ENCODE peak calls at places on chromosome 22, in nine cellular contexts. D, A, W, Y, I, Z, S, R and M are unnamed samples.

GRCh38 chr22:50710221-50710620 is 27.8 kb upstream of the ACR start:
- DNase-seq in D (no peak), A (no peak), W (no peak), Y (no peak), I (no peak), Z (no peak), S (no peak), R (no peak), M (no peak)

GRCh38 chr22:36368359-36368983 is 19.3 kb downstream of the MYH9 start:
- DNase-seq in D (no peak), A (no peak), W (no peak), Y (peak), I (no peak), Z (peak), S (no peak), R (no peak), M (peak)

GRCh38 chr22:38467904-38468760 is at the start of gene KDELR3:
- DNase-seq in D (peak), A (no peak), W (no peak), Y (peak), I (no peak), Z (peak), S (peak), R (no peak), M (peak)

GRCh38 chr22:19055801-19056200 is 66.4 kb downstream of the DGCR2 start:
- DNase-seq in D (no peak), A (no peak), W (no peak), Y (no peak), I (no peak), Z (no peak), S (no peak), R (no peak), M (no peak)

GRCh38 chr22:20865869-20866445 is 7.2 kb downstream of the SNAP29 start:
- DNase-seq in D (no peak), A (no peak), W (no peak), Y (no peak), I (no peak), Z (no peak), S (no peak), R (no peak), M (no peak)

GRCh38 chr22:38927033-38927789 is 30.2 kb upstream of the APOBEC3A start:
- DNase-seq in D (peak), A (peak), W (no peak), Y (peak), I (peak), Z (peak), S (peak), R (peak), M (peak)

GRCh38 chr22:41535244-41535643 is 9.0 kb downstream of the POLR3H start:
- DNase-seq in D (no peak), A (no peak), W (no peak), Y (peak), I (no peak), Z (no peak), S (no peak), R (peak), M (peak)

GRCh38 chr22:29072979-29073617 is at the start of gene KREMEN1:
- DNase-seq in D (no peak), A (no peak), W (no peak), Y (no peak), I (no peak), Z (peak), S (peak), R (no peak), M (no peak)

GRCh38 chr22:23709107-23709506 is 18.3 kb downstream of the RGL4 start:
- DNase-seq in D (no peak), A (no peak), W (no peak), Y (peak), I (no peak), Z (no peak), S (no peak), R (no peak), M (peak)

GRCh38 chr22:31816750-31817149 is 62.9 kb downstream of the DEPDC5 start:
- DNase-seq in D (no peak), A (no peak), W (no peak), Y (no peak), I (no peak), Z (no peak), S (no peak), R (no peak), M (no peak)

GRCh38 chr22:37101311-37102063 is 8.0 kb downstream of the TMPRSS6 start:
- DNase-seq in D (no peak), A (no peak), W (no peak), Y (no peak), I (no peak), Z (no peak), S (no peak), R (no peak), M (no peak)

GRCh38 chr22:27461470-27461869 is 340.1 kb downstream of the MN1 start:
- DNase-seq in D (no peak), A (no peak), W (no peak), Y (peak), I (no peak), Z (peak), S (no peak), R (no peak), M (peak)

GRCh38 chr22:29690481-29690880 is 29.3 kb upstream of the CABP7 start:
- DNase-seq in D (no peak), A (no peak), W (no peak), Y (no peak), I (no peak), Z (no peak), S (no peak), R (no peak), M (no peak)

GRCh38 chr22:19640306-19640705 is 74.0 kb upstream of the SEPTIN5 start:
- DNase-seq in D (no peak), A (no peak), W (no peak), Y (no peak), I (no peak), Z (no peak), S (no peak), R (no peak), M (no peak)

GRCh38 chr22:49738566-49738965 is 89.1 kb downstream of the BRD1 start:
- DNase-seq in D (no peak), A (no peak), W (no peak), Y (no peak), I (no peak), Z (no peak), S (no peak), R (no peak), M (no peak)

GRCh38 chr22:25935266-25936058 is 193.5 kb downstream of the MYO18B start:
- DNase-seq in D (no peak), A (no peak), W (no peak), Y (no peak), I (no peak), Z (no peak), S (no peak), R (no peak), M (no peak)

GRCh38 chr22:47610766-47611165 is 848.3 kb downstream of the TBC1D22A start:
- DNase-seq in D (no peak), A (no peak), W (no peak), Y (no peak), I (no peak), Z (no peak), S (no peak), R (no peak), M (no peak)

GRCh38 chr22:19271856-19272535 is 19.5 kb downstream of the CLTCL1 start:
- DNase-seq in D (no peak), A (no peak), W (no peak), Y (no peak), I (no peak), Z (no peak), S (no peak), R (no peak), M (peak)

GRCh38 chr22:31883989-31884388 is 60.3 kb upstream of the YWHAH start:
- DNase-seq in D (no peak), A (no peak), W (no peak), Y (no peak), I (no peak), Z (no peak), S (no peak), R (no peak), M (no peak)

GRCh38 chr22:40243891-40244290 is 66.2 kb downstream of the TNRC6B start:
- DNase-seq in D (no peak), A (no peak), W (no peak), Y (no peak), I (no peak), Z (no peak), S (no peak), R (peak), M (no peak)

GRCh38 chr22:43823911-43824665 is 12.0 kb upstream of the EFCAB6 start:
- DNase-seq in D (no peak), A (no peak), W (no peak), Y (no peak), I (no peak), Z (no peak), S (no peak), R (no peak), M (no peak)

GRCh38 chr22:33923660-33924246 is 3.5 kb upstream of the LARGE1 start:
- DNase-seq in D (peak), A (no peak), W (no peak), Y (peak), I (peak), Z (peak), S (peak), R (peak), M (peak)

GRCh38 chr22:20429254-20430100 is 8.1 kb downstream of the SCARF2 start:
- DNase-seq in D (no peak), A (no peak), W (no peak), Y (no peak), I (no peak), Z (peak), S (peak), R (peak), M (peak)

GRCh38 chr22:30079952-30080533 is at the start of gene HORMAD2:
- DNase-seq in D (no peak), A (peak), W (no peak), Y (peak), I (peak), Z (peak), S (no peak), R (no peak), M (peak)

GRCh38 chr22:40040927-40041326 is 46.2 kb downstream of the FAM83F start:
- DNase-seq in D (no peak), A (no peak), W (peak), Y (no peak), I (no peak), Z (no peak), S (no peak), R (peak), M (peak)

GRCh38 chr22:40377931-40378330 is 7.5 kb downstream of the SGSM3 start:
- DNase-seq in D (no peak), A (no peak), W (no peak), Y (no peak), I (no peak), Z (no peak), S (no peak), R (no peak), M (no peak)

GRCh38 chr22:20567371-20567847 is 60.0 kb downstream of the MED15 start:
- DNase-seq in D (no peak), A (no peak), W (no peak), Y (peak), I (no peak), Z (no peak), S (no peak), R (no peak), M (peak)

GRCh38 chr22:37368058-37368457 is 59.2 kb downstream of the ELFN2 start:
- DNase-seq in D (no peak), A (no peak), W (no peak), Y (no peak), I (no peak), Z (no peak), S (no peak), R (peak), M (no peak)

GRCh38 chr22:24427500-24428164 is at the start of gene ADORA2A:
- DNase-seq in D (no peak), A (peak), W (no peak), Y (no peak), I (no peak), Z (no peak), S (no peak), R (peak), M (no peak)

GRCh38 chr22:49123621-49124192 is 704.0 kb downstream of the BRD1 start:
- DNase-seq in D (no peak), A (no peak), W (peak), Y (no peak), I (no peak), Z (no peak), S (no peak), R (no peak), M (no peak)